ENCODE peak calls at places on chromosomes 16 and 17, in seven cellular contexts. One of them, this sample, is unnamed.

GRCh38 chr17:82826956-82827355 is 12.9 kb downstream of the ZNF750 start:
- DNase-seq in RWPE1: no peak
- DNase-seq in choroid plexus epithelial cell: no peak
- DNase-seq in fibroblast of pulmonary artery: no peak
- DNase-seq in upper lobe of right lung: no peak
- DNase-seq in CD8-positive, alpha-beta memory T cell: no peak
- DNase-seq in stimulated activated CD4-positive, alpha-beta T cell treated with anti-CD3 and anti-CD28 coated beads, Interleukin-4, amount 100 ng/mL, for 48 hours: no peak
- DNase-seq in this sample: no peak

GRCh38 chr17:72338847-72339790 is 218.3 kb downstream of the SOX9 start:
- DNase-seq in RWPE1: peak
- DNase-seq in choroid plexus epithelial cell: peak
- DNase-seq in fibroblast of pulmonary artery: peak
- DNase-seq in upper lobe of right lung: no peak
- DNase-seq in CD8-positive, alpha-beta memory T cell: no peak
- DNase-seq in stimulated activated CD4-positive, alpha-beta T cell treated with anti-CD3 and anti-CD28 coated beads, Interleukin-4, amount 100 ng/mL, for 48 hours: no peak
- DNase-seq in this sample: no peak

GRCh38 chr17:8003594-8004181 is 1.3 kb downstream of the GUCY2D start:
- DNase-seq in RWPE1: no peak
- DNase-seq in choroid plexus epithelial cell: no peak
- DNase-seq in fibroblast of pulmonary artery: no peak
- DNase-seq in upper lobe of right lung: no peak
- DNase-seq in CD8-positive, alpha-beta memory T cell: no peak
- DNase-seq in stimulated activated CD4-positive, alpha-beta T cell treated with anti-CD3 and anti-CD28 coated beads, Interleukin-4, amount 100 ng/mL, for 48 hours: no peak
- DNase-seq in this sample: no peak

GRCh38 chr17:17413215-17413792 is 63.5 kb upstream of the MED9 start:
- DNase-seq in RWPE1: no peak
- DNase-seq in choroid plexus epithelial cell: no peak
- DNase-seq in fibroblast of pulmonary artery: peak
- DNase-seq in upper lobe of right lung: peak
- DNase-seq in CD8-positive, alpha-beta memory T cell: no peak
- DNase-seq in stimulated activated CD4-positive, alpha-beta T cell treated with anti-CD3 and anti-CD28 coated beads, Interleukin-4, amount 100 ng/mL, for 48 hours: no peak
- DNase-seq in this sample: no peak

GRCh38 chr17:52157603-52158449 is 688 bp downstream of the CA10 start:
- DNase-seq in RWPE1: no peak
- DNase-seq in choroid plexus epithelial cell: no peak
- DNase-seq in fibroblast of pulmonary artery: no peak
- DNase-seq in upper lobe of right lung: no peak
- DNase-seq in CD8-positive, alpha-beta memory T cell: no peak
- DNase-seq in stimulated activated CD4-positive, alpha-beta T cell treated with anti-CD3 and anti-CD28 coated beads, Interleukin-4, amount 100 ng/mL, for 48 hours: no peak
- DNase-seq in this sample: no peak

GRCh38 chr17:6913608-6914443 is 82.0 kb upstream of the ALOX12 start:
- DNase-seq in RWPE1: peak
- DNase-seq in choroid plexus epithelial cell: peak
- DNase-seq in fibroblast of pulmonary artery: peak
- DNase-seq in upper lobe of right lung: peak
- DNase-seq in CD8-positive, alpha-beta memory T cell: peak
- DNase-seq in stimulated activated CD4-positive, alpha-beta T cell treated with anti-CD3 and anti-CD28 coated beads, Interleukin-4, amount 100 ng/mL, for 48 hours: peak
- DNase-seq in this sample: peak

GRCh38 chr17:5211458-5211857 is 19.8 kb upstream of the ZNF594 start:
- DNase-seq in RWPE1: no peak
- DNase-seq in choroid plexus epithelial cell: no peak
- DNase-seq in fibroblast of pulmonary artery: no peak
- DNase-seq in upper lobe of right lung: no peak
- DNase-seq in CD8-positive, alpha-beta memory T cell: no peak
- DNase-seq in stimulated activated CD4-positive, alpha-beta T cell treated with anti-CD3 and anti-CD28 coated beads, Interleukin-4, amount 100 ng/mL, for 48 hours: no peak
- DNase-seq in this sample: no peak

GRCh38 chr16:7369181-7369580 is 36.5 kb downstream of the RBFOX1 start:
- DNase-seq in RWPE1: no peak
- DNase-seq in choroid plexus epithelial cell: no peak
- DNase-seq in fibroblast of pulmonary artery: no peak
- DNase-seq in upper lobe of right lung: no peak
- DNase-seq in CD8-positive, alpha-beta memory T cell: no peak
- DNase-seq in stimulated activated CD4-positive, alpha-beta T cell treated with anti-CD3 and anti-CD28 coated beads, Interleukin-4, amount 100 ng/mL, for 48 hours: no peak
- DNase-seq in this sample: no peak

GRCh38 chr16:25235991-25236390 is 19.2 kb downstream of the AQP8 start:
- DNase-seq in RWPE1: no peak
- DNase-seq in choroid plexus epithelial cell: peak
- DNase-seq in fibroblast of pulmonary artery: no peak
- DNase-seq in upper lobe of right lung: no peak
- DNase-seq in CD8-positive, alpha-beta memory T cell: no peak
- DNase-seq in stimulated activated CD4-positive, alpha-beta T cell treated with anti-CD3 and anti-CD28 coated beads, Interleukin-4, amount 100 ng/mL, for 48 hours: no peak
- DNase-seq in this sample: no peak

GRCh38 chr16:81198635-81199034 is 39.9 kb upstream of the BCO1 start:
- DNase-seq in RWPE1: no peak
- DNase-seq in choroid plexus epithelial cell: peak
- DNase-seq in fibroblast of pulmonary artery: peak
- DNase-seq in upper lobe of right lung: no peak
- DNase-seq in CD8-positive, alpha-beta memory T cell: no peak
- DNase-seq in stimulated activated CD4-positive, alpha-beta T cell treated with anti-CD3 and anti-CD28 coated beads, Interleukin-4, amount 100 ng/mL, for 48 hours: no peak
- DNase-seq in this sample: no peak

GRCh38 chr16:54595636-54596035 is 309.0 kb upstream of the IRX3 start:
- DNase-seq in RWPE1: no peak
- DNase-seq in choroid plexus epithelial cell: no peak
- DNase-seq in fibroblast of pulmonary artery: no peak
- DNase-seq in upper lobe of right lung: no peak
- DNase-seq in CD8-positive, alpha-beta memory T cell: no peak
- DNase-seq in stimulated activated CD4-positive, alpha-beta T cell treated with anti-CD3 and anti-CD28 coated beads, Interleukin-4, amount 100 ng/mL, for 48 hours: no peak
- DNase-seq in this sample: no peak

GRCh38 chr17:75906143-75906884 is 1.6 kb upstream of the MRPL38 start:
- DNase-seq in RWPE1: no peak
- DNase-seq in choroid plexus epithelial cell: no peak
- DNase-seq in fibroblast of pulmonary artery: no peak
- DNase-seq in upper lobe of right lung: no peak
- DNase-seq in CD8-positive, alpha-beta memory T cell: no peak
- DNase-seq in stimulated activated CD4-positive, alpha-beta T cell treated with anti-CD3 and anti-CD28 coated beads, Interleukin-4, amount 100 ng/mL, for 48 hours: no peak
- DNase-seq in this sample: no peak

GRCh38 chr16:1042776-1043349 is 29.7 kb upstream of the SSTR5 start:
- DNase-seq in RWPE1: no peak
- DNase-seq in choroid plexus epithelial cell: peak
- DNase-seq in fibroblast of pulmonary artery: no peak
- DNase-seq in upper lobe of right lung: no peak
- DNase-seq in CD8-positive, alpha-beta memory T cell: no peak
- DNase-seq in stimulated activated CD4-positive, alpha-beta T cell treated with anti-CD3 and anti-CD28 coated beads, Interleukin-4, amount 100 ng/mL, for 48 hours: no peak
- DNase-seq in this sample: no peak

This sample was measured in activated CD4-positive, alpha-beta T cell treated with anti-CD3 and anti-CD28 coated beads for 24 hours.